ENCODE peak calls at places on chromosomes 13 and 19, in eight cellular contexts. One of them, this sample, is unnamed.

GRCh38 chr19:12828494-12828893 is 5.9 kb downstream of the RTBDN start:
- DNase-seq in heart left ventricle: no peak
- DNase-seq in dorsolateral prefrontal cortex: no peak
- DNase-seq in body of pancreas: peak; percentile 65
- DNase-seq in endothelial cell of umbilical vein: no peak
- DNase-seq in PC-3: peak; percentile 49
- DNase-seq in pancreas: peak; percentile 62
- DNase-seq in fibroblast of lung: no peak
- DNase-seq in this sample: peak; percentile 29

GRCh38 chr19:50646074-50646807 is 3.0 kb upstream of the C19orf81 start:
- DNase-seq in heart left ventricle: no peak
- DNase-seq in dorsolateral prefrontal cortex: no peak
- DNase-seq in body of pancreas: no peak
- DNase-seq in endothelial cell of umbilical vein: no peak
- DNase-seq in PC-3: peak; percentile 80
- DNase-seq in pancreas: no peak
- DNase-seq in fibroblast of lung: peak; percentile 25
- DNase-seq in this sample: peak; percentile 84

GRCh38 chr13:41401371-41401770 is 56.0 kb upstream of the RGCC start:
- DNase-seq in heart left ventricle: no peak
- DNase-seq in dorsolateral prefrontal cortex: no peak
- DNase-seq in body of pancreas: no peak
- DNase-seq in endothelial cell of umbilical vein: no peak
- DNase-seq in PC-3: peak; percentile 25
- DNase-seq in pancreas: no peak
- DNase-seq in fibroblast of lung: no peak
- DNase-seq in this sample: no peak

GRCh38 chr19:50384685-50385535 is 763 bp downstream of the POLD1 start:
- DNase-seq in heart left ventricle: no peak
- DNase-seq in dorsolateral prefrontal cortex: no peak
- DNase-seq in body of pancreas: no peak
- DNase-seq in endothelial cell of umbilical vein: no peak
- DNase-seq in PC-3: peak; percentile 54
- DNase-seq in pancreas: no peak
- DNase-seq in fibroblast of lung: peak; percentile 48
- DNase-seq in this sample: peak; percentile 18

GRCh38 chr13:48731957-48732569 is 78.3 kb downstream of the CYSLTR2 start:
- DNase-seq in heart left ventricle: no peak
- DNase-seq in dorsolateral prefrontal cortex: no peak
- DNase-seq in body of pancreas: peak; percentile 69
- DNase-seq in endothelial cell of umbilical vein: peak; percentile 59
- DNase-seq in PC-3: peak; percentile 36
- DNase-seq in pancreas: peak; percentile 85
- DNase-seq in fibroblast of lung: no peak
- DNase-seq in this sample: peak; percentile 35

GRCh38 chr19:47608074-47608907 is 643 bp upstream of the BICRA start:
- DNase-seq in heart left ventricle: peak; percentile 96
- DNase-seq in dorsolateral prefrontal cortex: peak; percentile 90
- DNase-seq in body of pancreas: peak; percentile 97
- DNase-seq in endothelial cell of umbilical vein: peak; percentile 90
- DNase-seq in PC-3: peak; percentile 93
- DNase-seq in pancreas: peak; percentile 97
- DNase-seq in fibroblast of lung: peak; percentile 91
- DNase-seq in this sample: peak; percentile 93

GRCh38 chr13:38369058-38369457 is 19.4 kb downstream of the UFM1 start:
- DNase-seq in heart left ventricle: no peak
- DNase-seq in dorsolateral prefrontal cortex: no peak
- DNase-seq in body of pancreas: no peak
- DNase-seq in endothelial cell of umbilical vein: no peak
- DNase-seq in PC-3: no peak
- DNase-seq in pancreas: no peak
- DNase-seq in fibroblast of lung: no peak
- DNase-seq in this sample: no peak

GRCh38 chr19:16207063-16207462 is 9.4 kb downstream of the AP1M1 start:
- DNase-seq in heart left ventricle: no peak
- DNase-seq in dorsolateral prefrontal cortex: no peak
- DNase-seq in body of pancreas: no peak
- DNase-seq in endothelial cell of umbilical vein: no peak
- DNase-seq in PC-3: no peak
- DNase-seq in pancreas: no peak
- DNase-seq in fibroblast of lung: no peak
- DNase-seq in this sample: no peak

GRCh38 chr13:109426690-109426990 is 359.7 kb downstream of the IRS2 start:
- DNase-seq in heart left ventricle: no peak
- DNase-seq in dorsolateral prefrontal cortex: no peak
- DNase-seq in body of pancreas: no peak
- DNase-seq in endothelial cell of umbilical vein: no peak
- DNase-seq in PC-3: no peak
- DNase-seq in pancreas: no peak
- DNase-seq in fibroblast of lung: peak; percentile 24
- DNase-seq in this sample: peak; percentile 10

GRCh38 chr19:2333807-2334211 is 5.3 kb downstream of the SPPL2B start:
- DNase-seq in heart left ventricle: no peak
- DNase-seq in dorsolateral prefrontal cortex: no peak
- DNase-seq in body of pancreas: no peak
- DNase-seq in endothelial cell of umbilical vein: no peak
- DNase-seq in PC-3: no peak
- DNase-seq in pancreas: no peak
- DNase-seq in fibroblast of lung: no peak
- DNase-seq in this sample: no peak

GRCh38 chr13:72458701-72459100 is 268.7 kb downstream of the MZT1 start:
- DNase-seq in heart left ventricle: no peak
- DNase-seq in dorsolateral prefrontal cortex: no peak
- DNase-seq in body of pancreas: no peak
- DNase-seq in endothelial cell of umbilical vein: no peak
- DNase-seq in PC-3: peak; percentile 27
- DNase-seq in pancreas: no peak
- DNase-seq in fibroblast of lung: peak; percentile 36
- DNase-seq in this sample: peak; percentile 6

GRCh38 chr19:29328586-29328985 is 115.6 kb upstream of the UQCRFS1 start:
- DNase-seq in heart left ventricle: no peak
- DNase-seq in dorsolateral prefrontal cortex: no peak
- DNase-seq in body of pancreas: no peak
- DNase-seq in endothelial cell of umbilical vein: no peak
- DNase-seq in PC-3: no peak
- DNase-seq in pancreas: no peak
- DNase-seq in fibroblast of lung: no peak
- DNase-seq in this sample: no peak

GRCh38 chr19:13652810-13653590 is 111.3 kb upstream of the MRI1 start:
- DNase-seq in heart left ventricle: no peak
- DNase-seq in dorsolateral prefrontal cortex: no peak
- DNase-seq in body of pancreas: no peak
- DNase-seq in endothelial cell of umbilical vein: no peak
- DNase-seq in PC-3: peak; percentile 20
- DNase-seq in pancreas: no peak
- DNase-seq in fibroblast of lung: no peak
- DNase-seq in this sample: no peak

GRCh38 chr13:85521586-85521985 is 277.6 kb downstream of the SLITRK6 start:
- DNase-seq in heart left ventricle: no peak
- DNase-seq in dorsolateral prefrontal cortex: no peak
- DNase-seq in body of pancreas: no peak
- DNase-seq in endothelial cell of umbilical vein: no peak
- DNase-seq in PC-3: no peak
- DNase-seq in pancreas: no peak
- DNase-seq in fibroblast of lung: no peak
- DNase-seq in this sample: no peak

GRCh38 chr13:51249254-51249653 is 27.1 kb downstream of the FAM124A start:
- DNase-seq in heart left ventricle: no peak
- DNase-seq in dorsolateral prefrontal cortex: no peak
- DNase-seq in body of pancreas: no peak
- DNase-seq in endothelial cell of umbilical vein: no peak
- DNase-seq in PC-3: peak; percentile 75
- DNase-seq in pancreas: no peak
- DNase-seq in fibroblast of lung: peak; percentile 30
- DNase-seq in this sample: no peak

GRCh38 chr13:51246005-51246404 is 23.8 kb downstream of the FAM124A start:
- DNase-seq in heart left ventricle: no peak
- DNase-seq in dorsolateral prefrontal cortex: no peak
- DNase-seq in body of pancreas: no peak
- DNase-seq in endothelial cell of umbilical vein: no peak
- DNase-seq in PC-3: no peak
- DNase-seq in pancreas: no peak
- DNase-seq in fibroblast of lung: no peak
- DNase-seq in this sample: no peak

GRCh38 chr13:51244637-51245405 is 22.6 kb downstream of the FAM124A start:
- DNase-seq in heart left ventricle: no peak
- DNase-seq in dorsolateral prefrontal cortex: no peak
- DNase-seq in body of pancreas: no peak
- DNase-seq in endothelial cell of umbilical vein: no peak
- DNase-seq in PC-3: no peak
- DNase-seq in pancreas: no peak
- DNase-seq in fibroblast of lung: no peak
- DNase-seq in this sample: no peak

GRCh38 chr13:51245583-51245982 is 23.4 kb downstream of the FAM124A start:
- DNase-seq in heart left ventricle: no peak
- DNase-seq in dorsolateral prefrontal cortex: no peak
- DNase-seq in body of pancreas: no peak
- DNase-seq in endothelial cell of umbilical vein: no peak
- DNase-seq in PC-3: no peak
- DNase-seq in pancreas: no peak
- DNase-seq in fibroblast of lung: no peak
- DNase-seq in this sample: no peak

DNA sequence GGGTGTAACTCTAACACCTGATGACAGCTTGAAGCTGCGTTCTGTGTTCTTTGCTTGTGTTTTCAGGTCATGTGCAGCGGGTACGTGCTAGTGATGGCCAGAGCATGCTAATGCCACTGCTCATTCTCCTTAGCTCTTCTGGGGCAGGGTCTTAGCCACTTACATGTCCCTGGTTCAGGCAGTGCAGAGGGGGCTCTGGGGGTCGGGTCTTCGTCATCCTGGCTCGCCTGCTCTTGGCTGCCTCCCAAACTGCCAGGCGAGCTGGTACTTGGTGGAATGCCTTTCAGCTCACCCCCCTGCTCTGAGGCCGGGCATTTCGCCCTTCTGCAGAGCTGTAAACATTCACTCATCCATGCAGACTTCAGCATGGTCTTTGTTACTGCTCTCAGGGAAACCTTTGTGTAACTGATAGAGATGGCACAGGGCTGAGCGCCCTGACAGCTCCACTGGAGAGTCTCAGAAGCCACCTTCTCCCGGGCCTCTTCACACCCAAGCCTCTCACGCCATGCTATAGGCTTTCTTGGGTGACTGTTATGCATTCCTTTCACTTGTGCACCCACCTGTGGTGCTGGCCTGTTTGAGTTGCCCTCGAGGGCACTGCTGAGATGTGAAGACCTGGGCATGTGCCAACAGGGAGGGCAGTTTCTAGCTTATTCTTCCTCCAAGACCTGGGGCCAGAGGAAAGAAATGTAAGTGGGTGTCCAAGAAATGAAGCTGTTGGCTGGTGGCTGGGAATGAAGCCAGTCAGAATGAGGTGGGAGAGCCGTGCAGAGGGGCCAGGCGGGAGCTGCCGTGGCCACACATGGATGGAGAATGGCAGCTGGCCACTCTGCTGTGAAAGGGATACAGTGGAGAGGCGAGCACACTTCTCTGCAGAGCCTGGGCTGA is 24.5 kb downstream of the FAM124A start:
- DNase-seq in heart left ventricle: peak; percentile 64
- DNase-seq in dorsolateral prefrontal cortex: peak; percentile 89
- DNase-seq in body of pancreas: peak; percentile 23
- DNase-seq in endothelial cell of umbilical vein: no peak
- DNase-seq in PC-3: no peak
- DNase-seq in pancreas: no peak
- DNase-seq in fibroblast of lung: no peak
- DNase-seq in this sample: no peak
- H3K4me3 ChIP-seq in heart left ventricle: no peak overlapping the region
- H3K4me3 ChIP-seq in dorsolateral prefrontal cortex: no peak overlapping the region
- H3K4me3 ChIP-seq in body of pancreas: no peak overlapping the region
- H3K4me3 ChIP-seq in endothelial cell of umbilical vein: no peak overlapping the region
- H3K4me3 ChIP-seq in PC-3: no peak overlapping the region
- H3K4me3 ChIP-seq in pancreas: no peak overlapping the region
- H3K4me3 ChIP-seq in fibroblast of lung: no peak overlapping the region
- H3K4me3 ChIP-seq in this sample: no peak overlapping the region

GRCh38 chr19:34676697-34677385 is at the start of gene SCGB2B2:
- DNase-seq in heart left ventricle: no peak
- DNase-seq in dorsolateral prefrontal cortex: no peak
- DNase-seq in body of pancreas: no peak
- DNase-seq in endothelial cell of umbilical vein: no peak
- DNase-seq in PC-3: peak; percentile 38
- DNase-seq in pancreas: no peak
- DNase-seq in fibroblast of lung: no peak
- DNase-seq in this sample: no peak
- TF ChIP-seq CTCF in heart left ventricle: no peak
- TF ChIP-seq CTCF in dorsolateral prefrontal cortex: no peak
- TF ChIP-seq CTCF in body of pancreas: no peak
- TF ChIP-seq CTCF in endothelial cell of umbilical vein: no peak
- TF ChIP-seq CTCF in PC-3: no peak
- TF ChIP-seq CTCF in pancreas: no peak
- TF ChIP-seq CTCF in fibroblast of lung: no peak
- TF ChIP-seq CTCF in this sample: no peak

GRCh38 chr13:114035186-114035582 is 61.3 kb upstream of the C13orf46 start:
- DNase-seq in heart left ventricle: no peak
- DNase-seq in dorsolateral prefrontal cortex: no peak
- DNase-seq in body of pancreas: no peak
- DNase-seq in endothelial cell of umbilical vein: no peak
- DNase-seq in PC-3: no peak
- DNase-seq in pancreas: no peak
- DNase-seq in fibroblast of lung: no peak
- DNase-seq in this sample: no peak

GRCh38 chr13:114032121-114032799 is 58.4 kb upstream of the C13orf46 start:
- DNase-seq in heart left ventricle: no peak
- DNase-seq in dorsolateral prefrontal cortex: no peak
- DNase-seq in body of pancreas: no peak
- DNase-seq in endothelial cell of umbilical vein: peak; percentile 84
- DNase-seq in PC-3: no peak
- DNase-seq in pancreas: no peak
- DNase-seq in fibroblast of lung: peak; percentile 78
- DNase-seq in this sample: peak; percentile 82

GRCh38 chr13:114034481-114034891 is 60.6 kb upstream of the C13orf46 start:
- DNase-seq in heart left ventricle: no peak
- DNase-seq in dorsolateral prefrontal cortex: no peak
- DNase-seq in body of pancreas: no peak
- DNase-seq in endothelial cell of umbilical vein: no peak
- DNase-seq in PC-3: no peak
- DNase-seq in pancreas: no peak
- DNase-seq in fibroblast of lung: peak; percentile 70
- DNase-seq in this sample: no peak

GRCh38 chr13:114031631-114032030 is 57.8 kb upstream of the C13orf46 start:
- DNase-seq in heart left ventricle: no peak
- DNase-seq in dorsolateral prefrontal cortex: no peak
- DNase-seq in body of pancreas: no peak
- DNase-seq in endothelial cell of umbilical vein: no peak
- DNase-seq in PC-3: no peak
- DNase-seq in pancreas: no peak
- DNase-seq in fibroblast of lung: no peak
- DNase-seq in this sample: no peak

GRCh38 chr13:114033541-114034315 is 59.9 kb upstream of the C13orf46 start:
- DNase-seq in heart left ventricle: no peak
- DNase-seq in dorsolateral prefrontal cortex: no peak
- DNase-seq in body of pancreas: no peak
- DNase-seq in endothelial cell of umbilical vein: no peak
- DNase-seq in PC-3: no peak
- DNase-seq in pancreas: no peak
- DNase-seq in fibroblast of lung: peak; percentile 23
- DNase-seq in this sample: no peak
- H3K4me3 ChIP-seq in heart left ventricle: peak overlapping the region; percentile 14
- H3K4me3 ChIP-seq in dorsolateral prefrontal cortex: no peak overlapping the region
- H3K4me3 ChIP-seq in body of pancreas: no peak overlapping the region
- H3K4me3 ChIP-seq in endothelial cell of umbilical vein: no peak overlapping the region
- H3K4me3 ChIP-seq in PC-3: no peak overlapping the region
- H3K4me3 ChIP-seq in pancreas: no peak overlapping the region
- H3K4me3 ChIP-seq in fibroblast of lung: no peak overlapping the region
- H3K4me3 ChIP-seq in this sample: no peak overlapping the region

GRCh38 chr13:90156390-90156789 is 1191.1 kb upstream of the MIR17HG start:
- DNase-seq in heart left ventricle: no peak
- DNase-seq in dorsolateral prefrontal cortex: no peak
- DNase-seq in body of pancreas: no peak
- DNase-seq in endothelial cell of umbilical vein: no peak
- DNase-seq in PC-3: no peak
- DNase-seq in pancreas: no peak
- DNase-seq in fibroblast of lung: no peak
- DNase-seq in this sample: no peak

GRCh38 chr13:90154311-90154960 is 1193.1 kb upstream of the MIR17HG start:
- DNase-seq in heart left ventricle: no peak
- DNase-seq in dorsolateral prefrontal cortex: no peak
- DNase-seq in body of pancreas: no peak
- DNase-seq in endothelial cell of umbilical vein: no peak
- DNase-seq in PC-3: peak; percentile 43
- DNase-seq in pancreas: no peak
- DNase-seq in fibroblast of lung: peak; percentile 30
- DNase-seq in this sample: no peak
- TF ChIP-seq CTCF in heart left ventricle: no peak
- TF ChIP-seq CTCF in dorsolateral prefrontal cortex: no peak
- TF ChIP-seq CTCF in body of pancreas: no peak
- TF ChIP-seq CTCF in endothelial cell of umbilical vein: no peak
- TF ChIP-seq CTCF in PC-3: no peak
- TF ChIP-seq CTCF in pancreas: no peak
- TF ChIP-seq CTCF in fibroblast of lung: no peak
- TF ChIP-seq CTCF in this sample: no peak

This sample was measured in fibroblast of pulmonary artery.